ENCODE peak calls at places on chromosomes 16 and 17, in five cellular contexts. V is fibroblast of lung, I is mesenchymal stem cell, E is pancreas, K is psoas muscle. N is an unnamed sample. For H3K4me1, the result is how much of the 10 kb centered on the place peaks cover.

GRCh38 chr17:37327341-37328090 is 48.3 kb upstream of the C17orf78 start:
- DNase-seq in V (peak), I (peak), E (no peak), K (no peak), N (no peak)

GRCh38 chr17:74532115-74532514 is 840 bp upstream of the CD300LB start:
- DNase-seq in V (no peak), I (no peak), E (no peak), K (no peak), N (no peak)

GRCh38 chr17:83161298-83162034 is 82.1 kb downstream of the METRNL start:
- DNase-seq in V (peak), I (no peak), E (no peak), K (no peak), N (peak)

GRCh38 chr16:80997139-80997798 is 9.4 kb downstream of the CMC2 start:
- DNase-seq in V (peak), I (peak), E (no peak), K (no peak), N (no peak)

GRCh38 chr16:54034684-54035083 is 251.9 kb downstream of the IRX3 start:
- DNase-seq in V (no peak), I (no peak), E (no peak), K (no peak), N (no peak)

GRCh38 chr16:70402916-70403659 is 35.8 kb downstream of the ST3GAL2 start:
- DNase-seq in V (peak), I (peak), E (no peak), K (no peak), N (no peak)

GRCh38 chr17:57667461-57667923 is 77.6 kb downstream of the CCDC182 start:
- DNase-seq in V (no peak), I (no peak), E (no peak), K (no peak), N (no peak)

GRCh38 chr16:52812945-52813556 is 239.6 kb downstream of the CHD9NB start:
- DNase-seq in V (peak), I (peak), E (no peak), K (no peak), N (no peak)

GRCh38 chr16:87305505-87306391 is 11.4 kb downstream of the C16orf95 start:
- DNase-seq in V (no peak), I (peak), E (peak), K (no peak), N (no peak)

GRCh38 chr16:84478172-84478948 is 26.1 kb downstream of the MEAK7 start:
- DNase-seq in V (peak), I (peak), E (no peak), K (no peak), N (no peak)

GRCh38 chr16:66387817-66388332 is 21.4 kb downstream of the CDH5 start:
- DNase-seq in V (no peak), I (no peak), E (no peak), K (no peak), N (no peak)

GRCh38 chr17:35846055-35846809 is 22.5 kb downstream of the HEATR9 start:
- DNase-seq in V (peak), I (peak), E (no peak), K (no peak), N (no peak)

GRCh38 chr16:54026456-54026855 is 260.1 kb downstream of the IRX3 start:
- DNase-seq in V (peak), I (no peak), E (no peak), K (no peak), N (no peak)

GRCh38 chr16:49608801-49609200 is 235.2 kb downstream of the C16orf78 start:
- DNase-seq in V (peak), I (peak), E (no peak), K (no peak), N (no peak)

GRCh38 chr17:59329558-59330313 is 1.7 kb upstream of the YPEL2 start:
- DNase-seq in V (peak), I (peak), E (no peak), K (peak), N (no peak)

GRCh38 chr16:87608400-87608985 is 6.2 kb downstream of the JPH3 start:
- DNase-seq in V (peak), I (peak), E (peak), K (peak), N (no peak)

GRCh38 chr17:70552230-70552981 is 383.1 kb downstream of the KCNJ2 start:
- DNase-seq in V (peak), I (peak), E (no peak), K (no peak), N (no peak)

GRCh38 chr17:14061666-14062560 is 7.4 kb upstream of the COX10 start:
- DNase-seq in V (peak), I (peak), E (no peak), K (peak), N (peak)

GRCh38 chr16:81804134-81804610 is 25.1 kb downstream of the PLCG2 start:
- DNase-seq in V (no peak), I (no peak), E (no peak), K (no peak), N (no peak)

GRCh38 chr16:65733706-65734105 is 611.8 kb upstream of the CDH11 start:
- DNase-seq in V (no peak), I (no peak), E (no peak), K (no peak), N (no peak)

GRCh38 chr17:77254961-77255741 is 114.4 kb downstream of the SEC14L1 start:
- DNase-seq in V (peak), I (peak), E (peak), K (no peak), N (peak)

GRCh38 chr17:55004484-55004883 is 35.9 kb downstream of the STXBP4 start:
- DNase-seq in V (no peak), I (no peak), E (no peak), K (no peak), N (no peak)

GRCh38 chr16:3461120-3461519 is 17.6 kb downstream of the NAA60 start:
- DNase-seq in V (no peak), I (no peak), E (no peak), K (no peak), N (no peak)

GRCh38 chr17:72110231-72110952 is 10.4 kb upstream of the SOX9 start:
- DNase-seq in V (no peak), I (no peak), E (no peak), K (no peak), N (peak)
- H3K4me1 ChIP-seq in V (under half), I (under half), E (under half), K (under half), N (under half)

DNA sequence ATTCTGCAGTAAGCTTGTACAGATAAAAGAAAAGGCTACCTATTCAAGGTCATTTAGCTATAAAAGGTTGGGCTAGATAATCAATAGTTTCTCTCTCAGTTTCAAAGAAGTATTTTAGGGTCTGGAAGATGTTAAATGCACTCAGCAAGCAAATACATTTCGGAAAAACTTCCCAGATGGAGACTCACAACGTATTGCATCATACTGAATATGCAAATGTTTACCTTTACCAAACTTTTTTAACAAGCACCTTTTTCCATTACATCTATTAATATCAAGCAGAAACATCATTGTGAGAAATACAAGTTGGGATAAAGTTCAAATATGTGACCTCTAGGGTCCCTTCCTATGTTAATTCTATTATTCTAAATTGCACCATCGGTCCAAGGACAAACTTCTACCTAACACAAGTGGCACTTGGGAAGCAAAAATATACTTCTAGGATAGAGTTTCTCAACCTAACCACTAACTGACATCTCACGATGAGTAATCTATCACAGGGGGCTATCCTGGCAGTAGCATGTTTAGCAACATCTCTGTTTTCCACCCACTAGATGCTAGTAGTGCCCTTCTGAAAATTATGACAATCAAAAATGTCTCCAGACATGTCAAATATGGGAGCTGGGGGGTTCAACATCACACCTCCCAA is 14.6 kb downstream of the KANSL1 start:
- DNase-seq in V (peak), I (peak), E (no peak), K (no peak), N (no peak)
- H3K4me1 ChIP-seq in V (under half), I (under half), E (half or more), K (half or more), N (half or more)

GRCh38 chr16:57045694-57046381 is 46.5 kb upstream of the CPNE2 start:
- DNase-seq in V (peak), I (peak), E (no peak), K (peak), N (no peak)
- H3K4me1 ChIP-seq in V (under half), I (under half), E (under half), K (under half), N (under half)

DNA sequence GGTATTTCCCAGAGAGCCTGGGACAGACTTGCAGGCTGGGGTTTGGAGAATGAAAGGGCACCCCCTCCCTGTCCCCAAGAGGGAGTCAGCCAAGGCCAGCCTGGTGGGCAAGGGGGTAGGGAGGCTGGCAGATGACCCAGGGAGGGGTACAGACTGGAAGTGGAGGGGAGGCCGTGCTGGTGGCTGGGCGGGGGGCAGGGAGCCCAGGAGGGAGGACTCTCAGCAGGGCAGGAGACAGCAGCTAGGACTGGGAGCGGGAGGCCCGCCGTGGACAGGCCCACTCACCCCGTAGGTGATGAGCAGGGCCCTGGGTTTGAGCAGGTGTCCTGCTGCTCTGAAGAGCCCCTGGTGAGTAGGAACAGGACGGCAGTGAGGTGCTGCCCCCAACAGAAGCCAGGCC is 1.1 kb downstream of the METTL26 start:
- DNase-seq in V (no peak), I (no peak), E (no peak), K (no peak), N (peak)
- H3K4me1 ChIP-seq in V (under half), I (under half), E (under half), K (under half), N (under half)

DNA sequence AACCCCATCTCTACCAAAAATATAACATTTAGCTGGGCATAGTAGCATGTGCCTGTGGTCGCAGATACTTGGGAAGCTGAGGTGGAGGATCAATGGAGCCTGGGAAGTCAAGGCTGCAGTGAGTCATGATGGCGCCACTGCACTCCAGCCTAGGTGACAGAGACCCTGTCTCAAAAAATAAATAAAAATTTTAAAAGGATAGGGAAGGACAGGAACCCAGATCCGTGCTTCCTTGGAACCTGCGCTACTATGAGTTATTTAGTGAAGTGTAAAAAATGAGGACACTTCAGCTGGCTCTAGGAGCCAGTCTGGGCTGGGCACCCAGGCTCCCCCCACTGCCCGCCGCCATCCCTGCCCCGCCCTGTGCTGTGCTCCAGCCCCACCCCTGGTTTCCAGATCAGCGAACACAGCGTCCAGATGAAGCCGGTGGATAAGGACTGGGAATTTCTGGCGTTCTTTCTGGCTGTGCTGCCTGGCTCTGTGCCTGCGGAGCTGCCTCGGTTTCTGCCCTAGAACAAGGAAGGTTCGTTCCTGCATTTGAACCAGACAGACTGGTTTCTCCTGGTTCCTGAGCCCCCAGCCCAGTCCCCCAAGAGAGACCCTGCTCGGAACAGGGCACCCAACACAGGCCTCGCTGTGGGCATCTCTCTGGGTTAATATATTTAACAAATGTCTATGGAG is 18.5 kb downstream of the PLLP start:
- DNase-seq in V (peak), I (no peak), E (peak), K (peak), N (peak)
- H3K4me1 ChIP-seq in V (under half), I (under half), E (half or more), K (under half), N (under half)

DNA sequence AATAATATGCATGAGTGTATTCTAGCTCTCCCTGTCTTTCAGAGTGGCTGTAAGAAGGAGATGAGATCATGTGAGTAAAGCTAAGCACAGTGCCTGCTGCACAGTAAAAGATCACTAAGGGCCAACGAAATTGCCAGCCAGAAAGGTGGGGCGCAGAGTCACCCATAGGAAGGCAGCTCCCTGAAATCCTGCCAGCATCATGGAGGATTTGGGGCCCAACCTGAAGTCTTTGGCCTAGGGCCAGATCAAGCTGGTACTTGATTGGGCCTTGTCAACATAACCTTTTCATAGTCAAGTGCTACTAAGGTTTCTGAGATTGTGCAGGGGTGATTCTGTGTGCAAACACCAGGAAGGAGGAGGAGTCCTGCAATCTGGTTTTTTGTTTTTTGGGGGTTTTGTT is 16.5 kb downstream of the SCNN1B start:
- DNase-seq in V (no peak), I (no peak), E (no peak), K (no peak), N (no peak)
- H3K4me1 ChIP-seq in V (under half), I (under half), E (under half), K (under half), N (under half)

GRCh38 chr17:65005858-65006257 is 50.7 kb downstream of the GNA13 start:
- DNase-seq in V (no peak), I (no peak), E (no peak), K (no peak), N (no peak)

GRCh38 chr17:65008877-65009276 is 47.7 kb downstream of the GNA13 start:
- DNase-seq in V (peak), I (no peak), E (no peak), K (no peak), N (no peak)

GRCh38 chr17:65011047-65011446 is 45.5 kb downstream of the GNA13 start:
- DNase-seq in V (no peak), I (no peak), E (no peak), K (no peak), N (no peak)

GRCh38 chr17:65013613-65014391 is 42.7 kb downstream of the GNA13 start:
- DNase-seq in V (peak), I (peak), E (no peak), K (no peak), N (no peak)

GRCh38 chr17:65009848-65010247 is 46.7 kb downstream of the GNA13 start:
- DNase-seq in V (no peak), I (no peak), E (no peak), K (no peak), N (no peak)
- H3K4me1 ChIP-seq in V (under half), I (under half), E (under half), K (under half), N (under half)

GRCh38 chr17:50173335-50173941 is 7.6 kb downstream of the SGCA start:
- DNase-seq in V (peak), I (peak), E (peak), K (peak), N (no peak)
- H3K4me1 ChIP-seq in V (under half), I (half or more), E (under half), K (half or more), N (under half)